ENCODE peak calls at places on chromosome 1, in five cellular contexts. One of them, this sample, is unnamed. For H3K4me1, the result is how much of the 10 kb centered on the place peaks cover.

GRCh38 chr1:220876511-220877347 is 2.5 kb upstream of the HLX start:
- DNase-seq in tibial artery: no peak
- DNase-seq in spleen: peak
- DNase-seq in CD8-positive, alpha-beta memory T cell: no peak
- DNase-seq in prostate gland: no peak
- DNase-seq in this sample: no peak

GRCh38 chr1:70142120-70142519 is 63.3 kb downstream of the LRRC40 start:
- DNase-seq in spleen: no peak
- DNase-seq in tibial artery: no peak
- DNase-seq in prostate gland: no peak
- DNase-seq in CD8-positive, alpha-beta memory T cell: no peak
- DNase-seq in this sample: no peak

GRCh38 chr1:90719321-90720136 is 2.4 kb upstream of the BARHL2 start:
- DNase-seq in spleen: no peak
- DNase-seq in tibial artery: no peak
- DNase-seq in CD8-positive, alpha-beta memory T cell: no peak
- DNase-seq in prostate gland: no peak
- DNase-seq in this sample: no peak

GRCh38 chr1:226603976-226604845 is 55.6 kb downstream of the STUM start:
- DNase-seq in prostate gland: no peak
- DNase-seq in spleen: peak
- DNase-seq in CD8-positive, alpha-beta memory T cell: no peak
- DNase-seq in tibial artery: no peak
- DNase-seq in this sample: no peak

GRCh38 chr1:193538004-193538355 is 351.6 kb upstream of the B3GALT2 start:
- DNase-seq in CD8-positive, alpha-beta memory T cell: no peak
- DNase-seq in spleen: no peak
- DNase-seq in tibial artery: no peak
- DNase-seq in prostate gland: no peak
- DNase-seq in this sample: no peak

GRCh38 chr1:6016191-6016865 is 24.1 kb upstream of the NPHP4 start:
- DNase-seq in tibial artery: no peak
- DNase-seq in prostate gland: no peak
- DNase-seq in spleen: peak
- DNase-seq in CD8-positive, alpha-beta memory T cell: no peak
- DNase-seq in this sample: no peak

GRCh38 chr1:245748246-245748645 is 593.5 kb downstream of the KIF26B start:
- DNase-seq in tibial artery: no peak
- DNase-seq in spleen: no peak
- DNase-seq in prostate gland: no peak
- DNase-seq in CD8-positive, alpha-beta memory T cell: no peak
- DNase-seq in this sample: no peak

GRCh38 chr1:46655848-46656247 is 12.3 kb downstream of the ATPAF1 start:
- DNase-seq in prostate gland: no peak
- DNase-seq in tibial artery: no peak
- DNase-seq in CD8-positive, alpha-beta memory T cell: no peak
- DNase-seq in spleen: no peak
- DNase-seq in this sample: no peak

GRCh38 chr1:55000110-55000815 is 1.5 kb downstream of the BSND start:
- DNase-seq in tibial artery: no peak
- DNase-seq in spleen: no peak
- DNase-seq in CD8-positive, alpha-beta memory T cell: no peak
- DNase-seq in prostate gland: no peak
- DNase-seq in this sample: no peak

GRCh38 chr1:9250586-9251381 is 16.2 kb downstream of the H6PD start:
- DNase-seq in spleen: peak
- DNase-seq in prostate gland: no peak
- DNase-seq in tibial artery: no peak
- DNase-seq in CD8-positive, alpha-beta memory T cell: no peak
- DNase-seq in this sample: peak

GRCh38 chr1:9249263-9249533 is 14.6 kb downstream of the H6PD start:
- DNase-seq in CD8-positive, alpha-beta memory T cell: no peak
- DNase-seq in spleen: no peak
- DNase-seq in tibial artery: no peak
- DNase-seq in prostate gland: no peak
- DNase-seq in this sample: no peak

GRCh38 chr1:9249534-9250335 is 15.2 kb downstream of the H6PD start:
- DNase-seq in tibial artery: no peak
- DNase-seq in prostate gland: peak
- DNase-seq in CD8-positive, alpha-beta memory T cell: no peak
- DNase-seq in spleen: peak
- DNase-seq in this sample: peak

GRCh38 chr1:9251501-9251900 is 16.9 kb downstream of the H6PD start:
- DNase-seq in tibial artery: no peak
- DNase-seq in prostate gland: no peak
- DNase-seq in CD8-positive, alpha-beta memory T cell: no peak
- DNase-seq in spleen: peak
- DNase-seq in this sample: no peak

GRCh38 chr1:9250336-9250585 is 15.7 kb downstream of the H6PD start:
- DNase-seq in prostate gland: no peak
- DNase-seq in CD8-positive, alpha-beta memory T cell: no peak
- DNase-seq in spleen: no peak
- DNase-seq in tibial artery: no peak
- DNase-seq in this sample: no peak
- H3K27ac ChIP-seq in prostate gland: peak
- H3K27ac ChIP-seq in CD8-positive, alpha-beta memory T cell: no peak
- H3K27ac ChIP-seq in spleen: no peak
- H3K27ac ChIP-seq in tibial artery: peak
- H3K27ac ChIP-seq in this sample: no peak

GRCh38 chr1:65896721-65897120 is 104.0 kb downstream of the PDE4B start:
- DNase-seq in tibial artery: no peak
- DNase-seq in prostate gland: no peak
- DNase-seq in spleen: no peak
- DNase-seq in CD8-positive, alpha-beta memory T cell: no peak
- DNase-seq in this sample: no peak

GRCh38 chr1:65894738-65895605 is 102.3 kb downstream of the PDE4B start:
- DNase-seq in CD8-positive, alpha-beta memory T cell: no peak
- DNase-seq in prostate gland: no peak
- DNase-seq in spleen: no peak
- DNase-seq in tibial artery: no peak
- DNase-seq in this sample: no peak

GRCh38 chr1:65897485-65897884 is 104.8 kb downstream of the PDE4B start:
- DNase-seq in spleen: no peak
- DNase-seq in prostate gland: no peak
- DNase-seq in tibial artery: no peak
- DNase-seq in CD8-positive, alpha-beta memory T cell: no peak
- DNase-seq in this sample: no peak
- H3K4me1 ChIP-seq in spleen: under half
- H3K4me1 ChIP-seq in prostate gland: under half
- H3K4me1 ChIP-seq in tibial artery: under half
- H3K4me1 ChIP-seq in CD8-positive, alpha-beta memory T cell: under half
- H3K4me1 ChIP-seq in this sample: under half

GRCh38 chr1:17554966-17555365 is 15.5 kb downstream of the ARHGEF10L start:
- DNase-seq in CD8-positive, alpha-beta memory T cell: no peak
- DNase-seq in prostate gland: no peak
- DNase-seq in spleen: no peak
- DNase-seq in tibial artery: no peak
- DNase-seq in this sample: no peak
- H3K27ac ChIP-seq in CD8-positive, alpha-beta memory T cell: no peak
- H3K27ac ChIP-seq in prostate gland: no peak
- H3K27ac ChIP-seq in spleen: no peak
- H3K27ac ChIP-seq in tibial artery: peak
- H3K27ac ChIP-seq in this sample: no peak

GRCh38 chr1:152657677-152658076 is 5.5 kb upstream of the LCE2D start:
- DNase-seq in spleen: no peak
- DNase-seq in CD8-positive, alpha-beta memory T cell: no peak
- DNase-seq in prostate gland: no peak
- DNase-seq in tibial artery: no peak
- DNase-seq in this sample: no peak
- H3K4me1 ChIP-seq in spleen: under half
- H3K4me1 ChIP-seq in CD8-positive, alpha-beta memory T cell: under half
- H3K4me1 ChIP-seq in prostate gland: under half
- H3K4me1 ChIP-seq in tibial artery: under half
- H3K4me1 ChIP-seq in this sample: under half

GRCh38 chr1:32539584-32540571 is 651 bp downstream of the ZBTB8A start:
- DNase-seq in prostate gland: peak
- DNase-seq in spleen: no peak
- DNase-seq in tibial artery: peak
- DNase-seq in CD8-positive, alpha-beta memory T cell: no peak
- DNase-seq in this sample: no peak
- H3K27ac ChIP-seq in prostate gland: peak
- H3K27ac ChIP-seq in spleen: peak
- H3K27ac ChIP-seq in tibial artery: peak
- H3K27ac ChIP-seq in CD8-positive, alpha-beta memory T cell: peak
- H3K27ac ChIP-seq in this sample: peak

GRCh38 chr1:39183503-39184353 is 20.8 kb upstream of the MACF1 start:
- DNase-seq in spleen: no peak
- DNase-seq in CD8-positive, alpha-beta memory T cell: peak
- DNase-seq in prostate gland: peak
- DNase-seq in tibial artery: no peak
- DNase-seq in this sample: peak
- H3K4me1 ChIP-seq in spleen: under half
- H3K4me1 ChIP-seq in CD8-positive, alpha-beta memory T cell: under half
- H3K4me1 ChIP-seq in prostate gland: under half
- H3K4me1 ChIP-seq in tibial artery: under half
- H3K4me1 ChIP-seq in this sample: under half

GRCh38 chr1:9728451-9729295 is 77.1 kb downstream of the PIK3CD start:
- DNase-seq in tibial artery: no peak
- DNase-seq in spleen: peak
- DNase-seq in prostate gland: no peak
- DNase-seq in CD8-positive, alpha-beta memory T cell: peak
- DNase-seq in this sample: no peak
- H3K27ac ChIP-seq in tibial artery: no peak
- H3K27ac ChIP-seq in spleen: peak
- H3K27ac ChIP-seq in prostate gland: no peak
- H3K27ac ChIP-seq in CD8-positive, alpha-beta memory T cell: peak
- H3K27ac ChIP-seq in this sample: no peak

This sample was measured in lung.